ENCODE peak calls at places on chromosomes 6 and 20, in seven cellular contexts. E is NCI-H1105; C is stimulated activated CD4-positive, alpha-beta T cell treated with anti-CD3 and anti-CD28 coated beads, Interleukin-1b, Interleukin-23, amount 100 ng/mL, for 1 hour; N is stimulated activated CD8-positive, alpha-beta memory T cell treated with anti-CD3 and anti-CD28 coated beads, Interleukin-4, amount 100 ng/mL, for 1 hour; T is neural crest cell; W is lower leg skin; Y is heart left ventricle. Z is an unnamed sample.

GRCh38 chr20:48827880-48828733 is at the start of gene PREX1:
- DNase-seq in Y (peak), T (peak), N (peak), C (peak), E (peak), W (no peak), Z (peak)

GRCh38 chr20:58691773-58692578 is 624 bp upstream of the NPEPL1 start:
- DNase-seq in Y (peak), W (no peak), C (no peak), N (no peak), T (no peak), E (no peak), Z (peak)

GRCh38 chr6:118939683-118940082 is 4.7 kb upstream of the MCM9 start:
- DNase-seq in W (no peak), E (no peak), N (no peak), C (no peak), T (no peak), Y (no peak), Z (no peak)

GRCh38 chr6:135493218-135493961 is 4.2 kb downstream of the AHI1 start:
- DNase-seq in Y (no peak), T (no peak), E (no peak), C (no peak), N (no peak), W (no peak), Z (no peak)

GRCh38 chr6:36150283-36150682 is 20.0 kb downstream of the MAPK13 start:
- DNase-seq in W (no peak), T (no peak), E (no peak), N (no peak), Y (no peak), C (no peak), Z (no peak)

GRCh38 chr6:111993342-111993741 is 60.6 kb upstream of the CCN6 start:
- DNase-seq in C (no peak), T (no peak), Y (no peak), N (no peak), E (peak), W (no peak), Z (no peak)

GRCh38 chr6:80769101-80769500 is 662.6 kb downstream of the BCKDHB start:
- DNase-seq in N (no peak), E (no peak), C (no peak), Y (no peak), T (no peak), W (no peak), Z (no peak)

GRCh38 chr6:42860481-42860880 is 18.9 kb upstream of the RPL7L1 start:
- DNase-seq in W (no peak), N (no peak), T (no peak), C (no peak), E (no peak), Y (no peak), Z (no peak)

GRCh38 chr6:99822741-99823512 is 171.1 kb downstream of the MCHR2 start:
- DNase-seq in Y (no peak), N (no peak), T (peak), W (no peak), C (no peak), E (no peak), Z (no peak)

GRCh38 chr6:1015819-1016218 is 296.1 kb upstream of the FOXQ1 start:
- DNase-seq in C (no peak), T (no peak), Y (no peak), E (no peak), W (no peak), N (no peak), Z (peak)

GRCh38 chr20:47204008-47204745 is 152.3 kb downstream of the ZMYND8 start:
- DNase-seq in W (no peak), Y (no peak), N (no peak), T (no peak), E (no peak), C (no peak), Z (no peak)

GRCh38 chr20:12925214-12925755 is 83.5 kb upstream of the SPTLC3 start:
- DNase-seq in Y (no peak), N (no peak), E (peak), W (peak), T (peak), C (no peak), Z (no peak)

GRCh38 chr6:153816306-153816845 is 222.7 kb upstream of the OPRM1 start:
- DNase-seq in Y (no peak), N (no peak), E (no peak), W (no peak), T (no peak), C (no peak), Z (no peak)

GRCh38 chr6:36339156-36339555 is 2.5 kb upstream of the BNIP5 start:
- DNase-seq in N (no peak), C (no peak), E (no peak), Y (no peak), T (no peak), W (no peak), Z (no peak)

GRCh38 chr6:127737009-127737486 is 160.1 kb downstream of the C6orf58 start:
- DNase-seq in E (peak), N (no peak), C (peak), T (peak), Y (no peak), W (peak), Z (no peak)

GRCh38 chr20:10578607-10579006 is 95.2 kb downstream of the JAG1 start:
- DNase-seq in C (no peak), Y (no peak), E (no peak), W (no peak), T (no peak), N (no peak), Z (no peak)

GRCh38 chr20:35171753-35172433 is at the start of gene PROCR:
- DNase-seq in C (no peak), N (no peak), T (no peak), W (peak), Y (peak), E (peak), Z (peak)

GRCh38 chr6:4774715-4775590 is 1.3 kb upstream of the CDYL start:
- DNase-seq in Y (peak), W (peak), N (no peak), T (peak), C (no peak), E (peak), Z (peak)

GRCh38 chr6:119256392-119256791 is 93.2 kb downstream of the MAN1A1 start:
- DNase-seq in Y (no peak), T (no peak), N (no peak), W (no peak), E (no peak), C (no peak), Z (no peak)

GRCh38 chr20:14647016-14647415 is 309.6 kb upstream of the FLRT3 start:
- DNase-seq in E (no peak), C (no peak), T (no peak), N (no peak), W (no peak), Y (no peak), Z (no peak)

GRCh38 chr6:43436577-43437282 is 9.4 kb downstream of the ABCC10 start:
- DNase-seq in Y (no peak), C (no peak), N (no peak), W (peak), T (no peak), E (no peak), Z (no peak)

GRCh38 chr6:36682328-36683144 is 4.0 kb downstream of the CDKN1A start:
- DNase-seq in T (no peak), E (peak), Y (no peak), W (peak), C (peak), N (no peak), Z (no peak)

GRCh38 chr6:143236151-143236788 is 175.6 kb downstream of the AIG1 start:
- DNase-seq in T (no peak), N (no peak), W (no peak), Y (no peak), C (no peak), E (no peak), Z (no peak)

GRCh38 chr6:79750806-79751205 is 119.7 kb downstream of the SH3BGRL2 start:
- DNase-seq in C (no peak), E (no peak), W (no peak), T (no peak), Y (no peak), N (no peak), Z (no peak)

GRCh38 chr6:23003671-23004598 is 434.6 kb downstream of the HDGFL1 start:
- DNase-seq in Y (no peak), C (no peak), T (no peak), W (peak), E (no peak), N (no peak), Z (no peak)

GRCh38 chr6:18183736-18184135 is 28.5 kb downstream of the KDM1B start:
- DNase-seq in E (no peak), N (no peak), Y (no peak), C (no peak), W (no peak), T (no peak), Z (no peak)

GRCh38 chr6:149317656-149318571 is at the start of gene TAB2:
- DNase-seq in Y (peak), T (peak), E (peak), W (no peak), N (peak), C (peak), Z (no peak)

GRCh38 chr6:165220030-165220429 is 89.4 kb downstream of the C6orf118 start:
- DNase-seq in W (no peak), N (no peak), C (no peak), Y (no peak), T (no peak), E (no peak), Z (no peak)

GRCh38 chr6:47321582-47321981 is 11.9 kb upstream of the TNFRSF21 start:
- DNase-seq in E (no peak), Y (no peak), N (no peak), C (no peak), T (no peak), W (no peak), Z (no peak)

GRCh38 chr20:13546497-13547131 is 92.1 kb downstream of the TASP1 start:
- DNase-seq in T (peak), Y (peak), E (peak), C (peak), N (peak), W (peak), Z (no peak)

GRCh38 chr6:7617954-7618764 is 28.2 kb downstream of the SNRNP48 start:
- DNase-seq in N (no peak), E (no peak), W (peak), T (no peak), C (no peak), Y (no peak), Z (no peak)